ENCODE peak calls at places on chromosomes 4 and X, in six cellular contexts. W, M, E, J, U and O are unnamed samples.

GRCh38 chrX:68827848-68828562 is 816 bp upstream of the EFNB1 start:
- DNase-seq in W (peak), M (peak), E (peak), J (peak), U (peak), O (peak)

GRCh38 chr4:1693131-1693896 is 9.2 kb upstream of the FAM53A start:
- DNase-seq in W (peak), M (peak), E (no peak), J (peak), U (peak), O (peak)

GRCh38 chr4:89752932-89753598 is 83.9 kb downstream of the SNCA start:
- DNase-seq in W (no peak), M (no peak), E (no peak), J (no peak), U (peak), O (no peak)

GRCh38 chr4:73891739-73892405 is 22.7 kb downstream of the CXCL1 start:
- DNase-seq in W (no peak), M (no peak), E (no peak), J (no peak), U (peak), O (no peak)

GRCh38 chr4:65665951-65666523 is 4.3 kb downstream of the EPHA5 start:
- DNase-seq in W (no peak), M (no peak), E (no peak), J (no peak), U (no peak), O (no peak)

GRCh38 chrX:142156567-142156966 is 48.5 kb downstream of the MAGEC2 start:
- DNase-seq in W (no peak), M (no peak), E (peak), J (no peak), U (no peak), O (no peak)

GRCh38 chr4:163048447-163048846 is 118.2 kb downstream of the NAF1 start:
- DNase-seq in W (no peak), M (no peak), E (no peak), J (no peak), U (peak), O (no peak)

GRCh38 chrX:1679238-1679637 is 64.4 kb downstream of the ASMT start:
- DNase-seq in W (no peak), M (no peak), E (no peak), J (no peak), U (peak), O (no peak)

GRCh38 chr4:96642486-96642885 is 802.6 kb downstream of the PDHA2 start:
- DNase-seq in W (no peak), M (no peak), E (no peak), J (no peak), U (no peak), O (no peak)

GRCh38 chr4:165476214-165477098 is 97.6 kb downstream of the CPE start:
- DNase-seq in W (no peak), M (no peak), E (no peak), J (no peak), U (no peak), O (no peak)

GRCh38 chr4:8373973-8374545 is 66.5 kb downstream of the ACOX3 start:
- DNase-seq in W (no peak), M (no peak), E (no peak), J (no peak), U (no peak), O (no peak)

GRCh38 chr4:73341454-73341853 is 62.6 kb upstream of the ALB start:
- DNase-seq in W (no peak), M (no peak), E (no peak), J (no peak), U (peak), O (no peak)

GRCh38 chrX:150365051-150365952 is 2.2 kb downstream of the MAMLD1 start:
- DNase-seq in W (peak), M (peak), E (peak), J (peak), U (peak), O (no peak)

GRCh38 chr4:75985116-75985515 is 5.6 kb downstream of the SDAD1 start:
- DNase-seq in W (no peak), M (no peak), E (no peak), J (no peak), U (peak), O (no peak)

GRCh38 chr4:185872747-185873380 is 60.9 kb upstream of the SORBS2 start:
- DNase-seq in W (no peak), M (no peak), E (no peak), J (no peak), U (no peak), O (no peak)

GRCh38 chr4:168619266-168619631 is 122.4 kb downstream of the PALLD start:
- DNase-seq in W (no peak), M (no peak), E (no peak), J (no peak), U (peak), O (no peak)

GRCh38 chr4:8906991-8907595 is 35.5 kb upstream of the HMX1 start:
- DNase-seq in W (no peak), M (no peak), E (no peak), J (no peak), U (no peak), O (no peak)

GRCh38 chrX:24424948-24425347 is 40.1 kb upstream of the PDK3 start:
- DNase-seq in W (no peak), M (no peak), E (no peak), J (no peak), U (peak), O (no peak)

GRCh38 chrX:2828404-2829065 is at the start of gene GYG2:
- DNase-seq in W (no peak), M (no peak), E (no peak), J (no peak), U (no peak), O (no peak)

GRCh38 chr4:140243345-140243753 is 89.4 kb upstream of the MAML3 start:
- DNase-seq in W (no peak), M (no peak), E (no peak), J (no peak), U (no peak), O (no peak)

GRCh38 chr4:186935881-186936280 is 212.2 kb upstream of the FAT1 start:
- DNase-seq in W (no peak), M (no peak), E (no peak), J (no peak), U (no peak), O (no peak)

GRCh38 chrX:34467437-34467836 is 189.6 kb downstream of the TMEM47 start:
- DNase-seq in W (no peak), M (no peak), E (no peak), J (no peak), U (peak), O (no peak)

GRCh38 chr4:73234712-73235111 is 23.9 kb downstream of the ANKRD17 start:
- DNase-seq in W (no peak), M (no peak), E (no peak), J (no peak), U (no peak), O (no peak)

GRCh38 chrX:38891641-38892413 is 90.6 kb downstream of the MID1IP1 start:
- DNase-seq in W (no peak), M (no peak), E (no peak), J (no peak), U (peak), O (no peak)

GRCh38 chrX:108736509-108737479 is at the start of gene IRS4:
- DNase-seq in W (no peak), M (no peak), E (peak), J (no peak), U (peak), O (no peak)